ENCODE peak calls at places on chromosomes 1 and 21, in five cellular contexts. One of them, this sample, is unnamed.

GRCh38 chr1:162361349-162361748 is 15.3 kb downstream of the SPATA46 start:
- DNase-seq in AG04449: no peak
- DNase-seq in astrocyte of the spinal cord: no peak
- DNase-seq in RWPE2: no peak
- DNase-seq in upper lobe of right lung: no peak
- DNase-seq in this sample: no peak

GRCh38 chr1:101288491-101288944 is 51.7 kb downstream of the S1PR1 start:
- DNase-seq in RWPE2: no peak
- DNase-seq in upper lobe of right lung: no peak
- DNase-seq in AG04449: peak; percentile 57
- DNase-seq in astrocyte of the spinal cord: peak; percentile 89
- DNase-seq in this sample: peak; percentile 60

GRCh38 chr1:165793951-165794350 is 25.3 kb upstream of the TMCO1 start:
- DNase-seq in astrocyte of the spinal cord: no peak
- DNase-seq in RWPE2: no peak
- DNase-seq in AG04449: no peak
- DNase-seq in upper lobe of right lung: no peak
- DNase-seq in this sample: no peak

GRCh38 chr21:16082038-16082816 is 352.4 kb downstream of the USP25 start:
- DNase-seq in RWPE2: no peak
- DNase-seq in AG04449: no peak
- DNase-seq in astrocyte of the spinal cord: peak; percentile 56
- DNase-seq in upper lobe of right lung: no peak
- DNase-seq in this sample: no peak

GRCh38 chr1:46524843-46525242 is 26.6 kb downstream of the KNCN start:
- DNase-seq in AG04449: no peak
- DNase-seq in upper lobe of right lung: no peak
- DNase-seq in RWPE2: no peak
- DNase-seq in astrocyte of the spinal cord: no peak
- DNase-seq in this sample: no peak

GRCh38 chr1:100671604-100672003 is 47.9 kb upstream of the VCAM1 start:
- DNase-seq in RWPE2: no peak
- DNase-seq in astrocyte of the spinal cord: no peak
- DNase-seq in AG04449: no peak
- DNase-seq in upper lobe of right lung: no peak
- DNase-seq in this sample: peak; percentile 8

GRCh38 chr1:236064674-236065508 is at the start of gene NID1:
- DNase-seq in AG04449: no peak
- DNase-seq in RWPE2: no peak
- DNase-seq in upper lobe of right lung: peak; percentile 79
- DNase-seq in astrocyte of the spinal cord: peak; percentile 88
- DNase-seq in this sample: no peak

GRCh38 chr1:161115132-161115711 is 2.6 kb downstream of the PFDN2 start:
- DNase-seq in RWPE2: peak; percentile 87
- DNase-seq in AG04449: no peak
- DNase-seq in astrocyte of the spinal cord: peak; percentile 93
- DNase-seq in upper lobe of right lung: no peak
- DNase-seq in this sample: no peak

GRCh38 chr1:226061793-226062557 is 541 bp upstream of the H3-3A start:
- DNase-seq in RWPE2: peak; percentile 39
- DNase-seq in AG04449: no peak
- DNase-seq in astrocyte of the spinal cord: peak; percentile 81
- DNase-seq in upper lobe of right lung: peak; percentile 94
- DNase-seq in this sample: no peak

GRCh38 chr1:207911983-207912760 is 1.2 kb upstream of the CD34 start:
- DNase-seq in astrocyte of the spinal cord: no peak
- DNase-seq in AG04449: no peak
- DNase-seq in upper lobe of right lung: no peak
- DNase-seq in RWPE2: no peak
- DNase-seq in this sample: no peak

GRCh38 chr21:31658053-31658452 is 1.4 kb upstream of the SOD1 start:
- DNase-seq in AG04449: no peak
- DNase-seq in RWPE2: no peak
- DNase-seq in astrocyte of the spinal cord: no peak
- DNase-seq in upper lobe of right lung: no peak
- DNase-seq in this sample: no peak

GRCh38 chr1:220775238-220775853 is 11.4 kb upstream of the MTARC1 start:
- DNase-seq in AG04449: no peak
- DNase-seq in astrocyte of the spinal cord: peak; percentile 31
- DNase-seq in RWPE2: no peak
- DNase-seq in upper lobe of right lung: no peak
- DNase-seq in this sample: no peak

GRCh38 chr1:244050835-244051444 is at the start of gene ZBTB18:
- DNase-seq in AG04449: peak; percentile 23
- DNase-seq in RWPE2: no peak
- DNase-seq in upper lobe of right lung: no peak
- DNase-seq in astrocyte of the spinal cord: peak; percentile 82
- DNase-seq in this sample: no peak

GRCh38 chr1:231274119-231274825 is 33.3 kb downstream of the GNPAT start:
- DNase-seq in RWPE2: no peak
- DNase-seq in astrocyte of the spinal cord: peak; percentile 57
- DNase-seq in upper lobe of right lung: no peak
- DNase-seq in AG04449: no peak
- DNase-seq in this sample: no peak

GRCh38 chr1:91569411-91570104 is 68.9 kb downstream of the CDC7 start:
- DNase-seq in RWPE2: peak; percentile 68
- DNase-seq in astrocyte of the spinal cord: peak; percentile 83
- DNase-seq in upper lobe of right lung: peak; percentile 78
- DNase-seq in AG04449: peak; percentile 93
- DNase-seq in this sample: peak; percentile 80

GRCh38 chr1:100523038-100523649 is 14.8 kb upstream of the GPR88 start:
- DNase-seq in astrocyte of the spinal cord: no peak
- DNase-seq in upper lobe of right lung: no peak
- DNase-seq in RWPE2: no peak
- DNase-seq in AG04449: no peak
- DNase-seq in this sample: no peak

GRCh38 chr1:13723810-13724209 is 23.8 kb downstream of the PRDM2 start:
- DNase-seq in AG04449: no peak
- DNase-seq in upper lobe of right lung: no peak
- DNase-seq in astrocyte of the spinal cord: no peak
- DNase-seq in RWPE2: no peak
- DNase-seq in this sample: no peak

GRCh38 chr1:27391511-27392095 is 819 bp upstream of the GPR3 start:
- DNase-seq in AG04449: no peak
- DNase-seq in RWPE2: no peak
- DNase-seq in astrocyte of the spinal cord: no peak
- DNase-seq in upper lobe of right lung: peak; percentile 74
- DNase-seq in this sample: no peak

GRCh38 chr1:27393641-27394281 is 1.3 kb downstream of the GPR3 start:
- DNase-seq in astrocyte of the spinal cord: no peak
- DNase-seq in RWPE2: no peak
- DNase-seq in AG04449: no peak
- DNase-seq in upper lobe of right lung: no peak
- DNase-seq in this sample: no peak

GRCh38 chr1:27394282-27394658 is 1.8 kb downstream of the GPR3 start:
- DNase-seq in astrocyte of the spinal cord: no peak
- DNase-seq in RWPE2: no peak
- DNase-seq in upper lobe of right lung: no peak
- DNase-seq in AG04449: no peak
- DNase-seq in this sample: no peak

GRCh38 chr1:27392778-27393635 is 585 bp downstream of the GPR3 start:
- DNase-seq in upper lobe of right lung: no peak
- DNase-seq in RWPE2: no peak
- DNase-seq in astrocyte of the spinal cord: no peak
- DNase-seq in AG04449: no peak
- DNase-seq in this sample: no peak

DNA sequence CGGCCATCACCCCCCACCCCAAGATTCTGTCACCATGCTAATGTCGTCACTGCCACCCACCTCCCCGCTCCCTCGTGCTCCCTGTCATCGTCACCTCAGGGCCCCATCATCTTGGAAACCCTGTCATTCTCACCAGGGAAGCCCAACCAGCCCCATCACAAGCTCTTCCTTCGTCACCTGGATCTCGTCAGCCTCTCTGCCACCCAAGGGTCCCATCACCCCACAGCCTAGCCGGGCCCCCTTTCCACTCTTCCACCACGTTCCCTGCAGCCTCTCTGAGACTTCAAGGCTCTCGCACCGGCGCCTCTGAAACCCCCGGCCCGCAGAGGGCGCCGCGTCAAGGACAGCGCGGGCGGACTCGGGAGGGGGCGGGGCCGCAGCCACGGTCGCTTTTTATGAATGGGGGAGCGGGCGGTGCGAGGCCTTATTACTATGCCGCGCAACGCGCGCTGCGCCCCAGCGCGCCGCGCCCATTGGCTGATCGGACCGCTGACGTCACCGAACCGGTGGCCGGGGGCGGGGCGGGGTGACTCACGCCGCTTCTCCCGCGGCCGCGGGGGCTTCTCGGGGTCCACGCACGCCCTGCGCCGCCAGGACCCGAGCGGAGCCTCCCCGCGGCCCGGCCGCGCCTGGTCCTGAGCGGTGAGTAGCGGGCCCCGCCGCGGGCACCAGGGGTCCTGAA is at the start of gene GPR3:
- DNase-seq in astrocyte of the spinal cord: peak; percentile 92
- DNase-seq in RWPE2: peak; percentile 90
- DNase-seq in AG04449: no peak
- DNase-seq in upper lobe of right lung: peak; percentile 92
- DNase-seq in this sample: no peak
- TF ChIP-seq CTCF in astrocyte of the spinal cord: peak; percentile 68
- TF ChIP-seq CTCF in RWPE2: peak; percentile 86
- TF ChIP-seq CTCF in AG04449: peak; percentile 83
- TF ChIP-seq CTCF in upper lobe of right lung: peak; percentile 57
- TF ChIP-seq CTCF in this sample: peak; percentile 77

GRCh38 chr1:12593621-12594066 is 24.4 kb downstream of the DHRS3 start:
- DNase-seq in upper lobe of right lung: no peak
- DNase-seq in RWPE2: no peak
- DNase-seq in AG04449: no peak
- DNase-seq in astrocyte of the spinal cord: no peak
- DNase-seq in this sample: peak; percentile 82

GRCh38 chr1:12595839-12596821 is 21.9 kb downstream of the DHRS3 start:
- DNase-seq in upper lobe of right lung: peak; percentile 94
- DNase-seq in AG04449: peak; percentile 95
- DNase-seq in RWPE2: peak; percentile 88
- DNase-seq in astrocyte of the spinal cord: peak; percentile 98
- DNase-seq in this sample: peak; percentile 95

GRCh38 chr1:12592496-12592895 is 25.5 kb downstream of the DHRS3 start:
- DNase-seq in AG04449: no peak
- DNase-seq in astrocyte of the spinal cord: no peak
- DNase-seq in RWPE2: no peak
- DNase-seq in upper lobe of right lung: no peak
- DNase-seq in this sample: no peak

GRCh38 chr1:12594966-12595838 is 22.8 kb downstream of the DHRS3 start:
- DNase-seq in upper lobe of right lung: peak; percentile 87
- DNase-seq in astrocyte of the spinal cord: peak; percentile 68
- DNase-seq in AG04449: no peak
- DNase-seq in RWPE2: no peak
- DNase-seq in this sample: no peak

GRCh38 chr1:12594490-12594889 is 23.5 kb downstream of the DHRS3 start:
- DNase-seq in AG04449: no peak
- DNase-seq in upper lobe of right lung: no peak
- DNase-seq in RWPE2: no peak
- DNase-seq in astrocyte of the spinal cord: no peak
- DNase-seq in this sample: no peak
- H3K4me3 ChIP-seq in AG04449: no peak overlapping the region
- H3K4me3 ChIP-seq in upper lobe of right lung: no peak overlapping the region
- H3K4me3 ChIP-seq in RWPE2: no peak overlapping the region
- H3K4me3 ChIP-seq in astrocyte of the spinal cord: no peak overlapping the region
- H3K4me3 ChIP-seq in this sample: no peak overlapping the region

GRCh38 chr1:92695104-92695503 is 89.8 kb downstream of the EVI5 start:
- DNase-seq in RWPE2: no peak
- DNase-seq in upper lobe of right lung: no peak
- DNase-seq in astrocyte of the spinal cord: no peak
- DNase-seq in AG04449: no peak
- DNase-seq in this sample: no peak

GRCh38 chr1:92690212-92690906 is 94.5 kb downstream of the EVI5 start:
- DNase-seq in astrocyte of the spinal cord: no peak
- DNase-seq in upper lobe of right lung: no peak
- DNase-seq in RWPE2: no peak
- DNase-seq in AG04449: no peak
- DNase-seq in this sample: no peak

DNA sequence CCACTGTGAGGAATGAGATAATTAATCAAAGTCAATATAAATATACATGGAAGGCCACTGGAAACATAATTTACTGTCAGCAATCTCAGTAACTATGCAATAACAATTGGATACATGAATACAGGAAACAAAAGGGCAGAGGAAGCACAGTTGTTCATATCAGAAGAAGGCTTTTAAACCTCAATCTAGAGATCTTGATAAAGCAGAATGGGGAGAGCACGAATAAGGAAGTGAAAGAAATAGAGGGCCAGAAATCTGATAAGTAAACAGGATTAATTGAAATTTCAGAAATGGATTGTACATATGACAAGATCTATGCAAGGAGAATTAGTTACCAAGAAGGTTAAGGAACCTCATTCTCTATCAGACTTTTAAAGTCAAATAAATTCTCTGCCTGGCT is 93.0 kb downstream of the EVI5 start:
- DNase-seq in astrocyte of the spinal cord: no peak
- DNase-seq in upper lobe of right lung: no peak
- DNase-seq in RWPE2: no peak
- DNase-seq in AG04449: no peak
- DNase-seq in this sample: no peak
- TF ChIP-seq CTCF in astrocyte of the spinal cord: no peak
- TF ChIP-seq CTCF in upper lobe of right lung: no peak
- TF ChIP-seq CTCF in RWPE2: no peak
- TF ChIP-seq CTCF in AG04449: no peak
- TF ChIP-seq CTCF in this sample: no peak

DNA sequence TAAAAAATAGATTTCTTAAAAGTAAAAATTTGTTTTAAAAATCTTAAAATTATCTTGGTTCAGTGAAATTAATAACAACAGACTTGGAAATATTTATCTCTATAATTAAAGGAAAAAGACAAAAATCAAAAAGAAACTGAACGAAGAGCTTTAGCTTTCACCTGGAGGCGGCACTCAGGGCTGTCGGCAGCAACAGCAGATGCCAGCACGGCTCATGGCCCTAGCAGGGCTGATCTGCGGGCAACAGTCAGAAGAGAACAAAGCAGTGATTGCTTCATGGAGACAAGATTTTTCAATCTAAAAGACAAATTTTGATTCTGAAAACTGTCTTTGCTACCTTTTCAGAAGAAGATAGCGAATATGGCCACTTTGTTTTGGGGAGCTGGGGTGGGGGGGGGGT is 22.6 kb downstream of the UBE2G2 start:
- DNase-seq in upper lobe of right lung: no peak
- DNase-seq in astrocyte of the spinal cord: no peak
- DNase-seq in RWPE2: no peak
- DNase-seq in AG04449: no peak
- DNase-seq in this sample: no peak
- H3K4me3 ChIP-seq in upper lobe of right lung: no peak overlapping the region
- H3K4me3 ChIP-seq in astrocyte of the spinal cord: no peak overlapping the region
- H3K4me3 ChIP-seq in RWPE2: no peak overlapping the region
- H3K4me3 ChIP-seq in AG04449: no peak overlapping the region
- H3K4me3 ChIP-seq in this sample: no peak overlapping the region

DNA sequence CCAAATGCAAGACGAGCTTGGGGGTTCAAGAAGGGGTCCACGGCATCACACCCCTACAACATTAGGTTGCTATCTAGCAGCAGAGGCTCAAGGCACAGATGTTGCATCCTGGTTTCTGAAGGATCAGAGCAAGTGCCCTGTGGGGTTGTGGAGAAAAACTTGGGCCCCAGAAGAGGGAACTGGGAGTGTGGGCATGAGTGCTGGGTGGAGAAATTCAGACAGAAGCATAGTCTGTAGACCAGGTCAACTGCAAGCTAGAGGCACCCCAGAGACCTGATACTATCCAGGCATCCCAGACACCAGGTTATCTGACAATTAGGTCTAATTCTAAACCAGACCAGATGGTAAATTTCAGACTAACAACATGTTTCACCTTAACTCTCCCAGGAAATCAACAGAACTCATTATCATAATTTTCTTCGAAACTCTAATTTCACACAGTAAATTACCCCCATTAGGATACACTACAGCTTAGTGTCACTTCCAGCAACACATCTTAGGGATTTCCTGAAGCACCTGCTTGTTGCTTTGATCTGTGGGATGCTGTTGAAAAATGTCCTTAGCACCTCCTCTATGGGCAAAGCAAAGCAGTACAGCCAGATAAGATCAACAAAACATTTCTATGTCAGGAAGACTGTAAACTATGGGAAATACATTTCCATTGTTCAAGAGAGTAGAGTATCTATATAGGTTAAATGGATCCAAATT is 179.3 kb downstream of the VAV3 start:
- DNase-seq in upper lobe of right lung: no peak
- DNase-seq in astrocyte of the spinal cord: no peak
- DNase-seq in AG04449: no peak
- DNase-seq in RWPE2: no peak
- DNase-seq in this sample: no peak
- TF ChIP-seq CTCF in upper lobe of right lung: no peak
- TF ChIP-seq CTCF in astrocyte of the spinal cord: no peak
- TF ChIP-seq CTCF in AG04449: no peak
- TF ChIP-seq CTCF in RWPE2: no peak
- TF ChIP-seq CTCF in this sample: no peak